ENCODE peak calls at places on chromosomes 4 and X, in ten cellular contexts. J is Caco-2; M is PC-3; H is endodermal cell; I is CD8-positive, alpha-beta memory T cell; A is uterus; W is keratinocyte; U is aorta; O is fibroblast of lung; G is astrocyte. S is an unnamed sample.

GRCh38 chr4:7330811-7331681 is 103.7 kb downstream of the PSAPL1 start:
- DNase-seq in H (no peak), A (no peak), M (no peak), O (no peak), U (peak; percentile 53), W (no peak), I (no peak), G (no peak), J (no peak), S (no peak)

GRCh38 chr4:147860960-147861359 is 129.1 kb downstream of the ARHGAP10 start:
- DNase-seq in G (no peak), O (no peak), H (no peak), U (peak; percentile 83), M (no peak), I (no peak), A (no peak), J (no peak), W (no peak), S (no peak)

GRCh38 chrX:50903387-50904027 is 7.0 kb upstream of the BMP15 start:
- DNase-seq in H (peak; percentile 69), U (no peak), I (no peak), O (peak; percentile 32), J (peak; percentile 32), A (no peak), W (no peak), G (peak; percentile 1), M (peak; percentile 61), S (no peak)

GRCh38 chr4:8593268-8594096 is 917 bp downstream of the CPZ start:
- DNase-seq in J (no peak), W (no peak), H (peak; percentile 75), O (no peak), M (no peak), G (no peak), I (no peak), A (no peak), U (no peak), S (no peak)

GRCh38 chr4:40316333-40316781 is 18.8 kb upstream of the CHRNA9 start:
- DNase-seq in I (no peak), U (no peak), W (peak; percentile 46), H (no peak), M (peak; percentile 70), O (peak; percentile 96), G (peak; percentile 91), J (no peak), A (no peak), S (peak; percentile 13)

GRCh38 chr4:51831133-51831532 is 11.8 kb upstream of the DCUN1D4 start:
- DNase-seq in J (peak; percentile 64), H (peak; percentile 91), G (no peak), A (peak; percentile 64), U (peak; percentile 86), O (peak; percentile 59), W (no peak), I (peak; percentile 48), M (peak; percentile 82), S (peak; percentile 26)

GRCh38 chrX:139929876-139930275 is 3.0 kb downstream of the ATP11C start:
- DNase-seq in I (no peak), H (no peak), G (no peak), A (no peak), W (no peak), M (no peak), U (no peak), J (no peak), O (no peak), S (no peak)

GRCh38 chr4:54228563-54229501 is at the start of gene PDGFRA:
- DNase-seq in H (peak; percentile 53), A (peak; percentile 87), I (no peak), W (no peak), J (peak; percentile 80), G (peak; percentile 78), O (peak; percentile 98), U (peak; percentile 79), M (no peak), S (no peak)

GRCh38 chr4:173167793-173168395 is 717 bp upstream of the GALNT7 start:
- DNase-seq in H (peak; percentile 80), O (peak; percentile 36), A (no peak), I (peak; percentile 1), J (peak; percentile 69), W (no peak), U (no peak), G (peak; percentile 40), M (peak; percentile 48), S (peak; percentile 4)

GRCh38 chr4:101292901-101293300 is 54.4 kb downstream of the PPP3CA start:
- DNase-seq in H (no peak), O (peak; percentile 66), I (no peak), A (no peak), G (peak; percentile 92), U (no peak), W (no peak), M (no peak), J (no peak), S (no peak)

GRCh38 chr4:3254302-3255131 is 5.6 kb downstream of the MSANTD1 start:
- DNase-seq in G (no peak), J (peak; percentile 26), M (no peak), U (peak; percentile 55), I (no peak), W (no peak), O (no peak), H (peak; percentile 34), A (peak; percentile 7), S (no peak)

GRCh38 chr4:109574443-109574850 is 14.4 kb downstream of the MCUB start:
- DNase-seq in H (no peak), U (no peak), W (no peak), M (peak; percentile 11), O (peak; percentile 48), I (no peak), J (no peak), G (no peak), A (no peak), S (no peak)

GRCh38 chr4:153318696-153319320 is 25.7 kb upstream of the MND1 start:
- DNase-seq in M (peak; percentile 66), J (no peak), G (peak; percentile 14), U (no peak), W (no peak), A (no peak), H (peak; percentile 61), I (no peak), O (peak; percentile 74), S (no peak)

GRCh38 chr4:7698586-7698985 is 241.1 kb downstream of the AFAP1 start:
- DNase-seq in I (no peak), M (no peak), J (no peak), H (peak; percentile 68), A (no peak), G (peak; percentile 35), W (no peak), O (no peak), U (no peak), S (no peak)

GRCh38 chrX:152896450-152896849 is 1.4 kb upstream of the ZNF185 start:
- DNase-seq in M (peak; percentile 90), A (no peak), H (no peak), G (no peak), I (no peak), U (no peak), J (no peak), W (no peak), O (no peak), S (no peak)

GRCh38 chr4:48031802-48032525 is 15.4 kb downstream of the NIPAL1 start:
- DNase-seq in A (no peak), W (no peak), O (peak; percentile 62), G (peak; percentile 77), J (no peak), M (no peak), H (no peak), I (no peak), U (no peak), S (no peak)

GRCh38 chr4:15479089-15479912 is 9.6 kb downstream of the CC2D2A start:
- DNase-seq in U (no peak), H (peak; percentile 94), A (peak; percentile 59), M (peak; percentile 81), W (peak; percentile 19), J (peak; percentile 81), I (no peak), G (peak; percentile 75), O (peak; percentile 94), S (no peak)

GRCh38 chrX:12891167-12891566 is 15.3 kb upstream of the TLR8 start:
- DNase-seq in W (no peak), U (no peak), I (no peak), G (no peak), A (no peak), H (no peak), M (no peak), O (no peak), J (no peak), S (no peak)
- H3K4me3 ChIP-seq in W (no peak overlapping the region), U (no peak overlapping the region), I (no peak overlapping the region), G (no peak overlapping the region), A (no peak overlapping the region), H (no peak overlapping the region), M (no peak overlapping the region), O (no peak overlapping the region), J (no peak overlapping the region), S (no peak overlapping the region)

DNA sequence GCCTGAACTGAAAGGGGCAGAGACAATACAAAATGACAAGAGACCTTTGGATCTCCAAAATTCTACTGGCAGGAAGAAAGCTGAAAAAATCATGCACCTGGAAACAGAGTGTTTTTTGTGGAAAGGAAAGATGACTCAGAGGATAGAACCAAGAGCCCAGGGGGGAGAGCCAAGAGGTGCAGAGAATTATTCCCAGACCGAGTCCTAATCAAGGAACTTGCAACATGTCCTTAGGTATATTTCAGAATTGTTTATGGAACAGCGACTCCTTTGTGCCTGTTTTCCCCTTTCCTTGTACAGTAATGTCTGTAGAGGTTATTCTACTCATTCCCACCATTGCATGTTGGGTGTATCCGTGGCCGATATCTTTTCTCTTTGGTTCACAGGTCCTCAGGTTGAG is 71.7 kb downstream of the YIPF6 start:
- DNase-seq in W (no peak), H (no peak), G (no peak), U (no peak), J (no peak), M (peak; percentile 26), A (no peak), O (no peak), I (no peak), S (no peak)
- H3K4me3 ChIP-seq in W (no peak overlapping the region), H (no peak overlapping the region), G (no peak overlapping the region), U (no peak overlapping the region), J (no peak overlapping the region), M (no peak overlapping the region), A (no peak overlapping the region), O (no peak overlapping the region), I (no peak overlapping the region), S (no peak overlapping the region)

GRCh38 chr4:87171944-87172343 is 48.5 kb downstream of the KLHL8 start:
- DNase-seq in I (no peak), U (no peak), J (no peak), O (no peak), G (no peak), A (no peak), M (no peak), W (no peak), H (no peak), S (no peak)

GRCh38 chr4:87179751-87180150 is 40.7 kb downstream of the KLHL8 start:
- DNase-seq in I (no peak), A (no peak), W (no peak), O (peak; percentile 29), M (no peak), U (no peak), H (no peak), J (no peak), G (peak; percentile 72), S (no peak)

GRCh38 chr4:87174672-87175071 is 45.7 kb downstream of the KLHL8 start:
- DNase-seq in W (no peak), I (no peak), G (no peak), H (no peak), A (no peak), M (no peak), O (no peak), U (no peak), J (no peak), S (no peak)
- H3K4me3 ChIP-seq in W (no peak overlapping the region), I (no peak overlapping the region), G (no peak overlapping the region), H (no peak overlapping the region), A (no peak overlapping the region), M (no peak overlapping the region), O (no peak overlapping the region), U (no peak overlapping the region), J (no peak overlapping the region), S (no peak overlapping the region)

GRCh38 chrX:130081421-130082045 is 28.8 kb downstream of the ELF4 start:
- DNase-seq in J (no peak), H (no peak), O (no peak), W (no peak), A (no peak), U (no peak), G (no peak), M (no peak), I (no peak), S (no peak)
- H3K4me3 ChIP-seq in J (no peak overlapping the region), H (no peak overlapping the region), O (no peak overlapping the region), W (no peak overlapping the region), A (no peak overlapping the region), U (no peak overlapping the region), G (no peak overlapping the region), M (no peak overlapping the region), I (peak overlapping the region; percentile 49), S (peak overlapping the region; percentile 46)

S was measured in effector memory CD4-positive, alpha-beta T cell.